ENCODE peak calls at places on chromosomes 5 and 9, in six cellular contexts. M is H1, W is HCT116, R is K562, T is HepG2, J is GM12878. L is an unnamed sample.

GRCh38 chr5:86500947-86501346 is 116.8 kb upstream of the COX7C start:
- DNase-seq in M (no peak), W (peak), R (peak), T (no peak), J (no peak), L (no peak)

GRCh38 chr9:6239694-6240093 is 24.1 kb downstream of the IL33 start:
- DNase-seq in M (no peak), W (no peak), R (no peak), T (no peak), J (no peak), L (no peak)

GRCh38 chr5:95842955-95843544 is 20.5 kb upstream of the GLRX start:
- DNase-seq in M (no peak), W (no peak), R (peak), T (peak), J (no peak), L (no peak)

GRCh38 chr5:12557012-12557411 is 652.8 kb upstream of the CTNND2 start:
- DNase-seq in M (no peak), W (no peak), R (no peak), T (no peak), J (no peak), L (no peak)

GRCh38 chr5:5421149-5421960 is 1.1 kb upstream of the ICE1 start:
- DNase-seq in M (no peak), W (no peak), R (peak), T (no peak), J (no peak), L (no peak)

GRCh38 chr9:76756273-76756650 is 8.0 kb upstream of the PCA3 start:
- DNase-seq in M (peak), W (no peak), R (no peak), T (peak), J (no peak), L (peak)

GRCh38 chr9:75111019-75111622 is 22.8 kb downstream of the OSTF1 start:
- DNase-seq in M (no peak), W (peak), R (no peak), T (no peak), J (no peak), L (no peak)

GRCh38 chr9:88198346-88198807 is 60.1 kb upstream of the SPATA31C2 start:
- DNase-seq in M (no peak), W (no peak), R (no peak), T (no peak), J (no peak), L (no peak)

GRCh38 chr5:5483880-5484595 is 61.6 kb downstream of the ICE1 start:
- DNase-seq in M (no peak), W (no peak), R (no peak), T (no peak), J (no peak), L (no peak)

GRCh38 chr9:109423877-109424276 is 74.2 kb downstream of the PTPN3 start:
- DNase-seq in M (no peak), W (no peak), R (no peak), T (no peak), J (no peak), L (no peak)

GRCh38 chr5:80753712-80754111 is 98.9 kb upstream of the DHFR start:
- DNase-seq in M (no peak), W (no peak), R (no peak), T (no peak), J (no peak), L (no peak)

GRCh38 chr9:107793541-107793940 is 304.0 kb upstream of the KLF4 start:
- DNase-seq in M (no peak), W (no peak), R (no peak), T (no peak), J (no peak), L (no peak)

GRCh38 chr9:75658301-75658919 is 232.1 kb upstream of the PCSK5 start:
- DNase-seq in M (no peak), W (no peak), R (no peak), T (no peak), J (no peak), L (no peak)

GRCh38 chr5:39117401-39117800 is 43.2 kb upstream of the RICTOR start:
- DNase-seq in M (no peak), W (no peak), R (no peak), T (no peak), J (no peak), L (no peak)

GRCh38 chr5:170623576-170624181 is 119.9 kb downstream of the KCNIP1 start:
- DNase-seq in M (peak), W (peak), R (peak), T (peak), J (no peak), L (peak)

GRCh38 chr9:131234799-131235479 is 41.4 kb downstream of the FAM78A start:
- DNase-seq in M (no peak), W (no peak), R (no peak), T (no peak), J (no peak), L (no peak)

GRCh38 chr9:114677418-114677817 is 4.6 kb downstream of the TEX48 start:
- DNase-seq in M (no peak), W (peak), R (no peak), T (peak), J (no peak), L (no peak)

GRCh38 chr5:78530342-78531096 is 118.1 kb downstream of the LHFPL2 start:
- DNase-seq in M (no peak), W (no peak), R (peak), T (no peak), J (no peak), L (no peak)

DNA sequence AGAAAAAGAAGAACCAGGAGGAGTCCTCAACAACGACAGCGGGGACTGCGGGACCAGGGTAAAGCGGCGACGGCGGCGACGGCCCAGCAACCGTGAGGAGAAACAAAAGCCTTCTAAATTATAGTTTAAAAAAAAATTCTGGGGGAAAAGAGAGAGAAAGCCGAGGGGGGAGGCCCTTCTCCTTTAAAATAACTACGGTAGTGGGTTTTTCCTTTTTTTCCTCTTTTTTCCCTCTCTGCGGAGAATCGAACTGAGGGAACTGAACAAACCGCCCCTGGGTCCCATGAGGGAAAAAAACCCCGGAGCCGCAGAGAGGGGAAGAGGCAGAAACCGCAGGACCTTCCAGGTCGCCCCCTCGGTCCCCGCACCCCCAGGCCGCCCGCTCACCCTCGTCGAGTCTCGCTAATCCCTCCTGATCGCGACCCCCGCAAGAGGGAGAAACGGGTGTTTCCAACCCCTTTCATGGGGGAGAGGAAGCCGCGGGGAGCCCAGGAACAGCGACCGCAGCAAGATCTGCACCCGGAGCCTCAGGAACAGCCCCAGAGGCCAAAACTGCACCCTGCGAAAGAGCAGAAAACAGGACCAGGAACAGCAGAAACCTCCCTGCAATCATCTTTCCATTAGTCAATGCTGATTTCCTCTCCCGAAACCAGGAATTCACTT is 455 bp downstream of the CPEB4 start:
- DNase-seq in M (no peak), W (no peak), R (peak), T (no peak), J (no peak), L (peak)
- TF ChIP-seq JUND in M (no peak), W (peak), R (no peak), T (no peak), J (no peak), L (no peak)

GRCh38 chr9:130167927-130168326 is 4.3 kb upstream of the NCS1 start:
- DNase-seq in M (no peak), W (no peak), R (no peak), T (no peak), J (no peak), L (no peak)
- TF ChIP-seq RAD21 in M (peak), W (no peak), R (peak), T (no peak), J (no peak), L (no peak)

GRCh38 chr9:27653246-27653645 is 80.0 kb upstream of the C9orf72 start:
- DNase-seq in M (no peak), W (no peak), R (no peak), T (no peak), J (no peak), L (no peak)
- TF ChIP-seq JUND in M (no peak), W (no peak), R (no peak), T (no peak), J (no peak), L (no peak)

GRCh38 chr5:31283326-31283725 is 89.8 kb downstream of the CDH6 start:
- DNase-seq in M (no peak), W (no peak), R (no peak), T (no peak), J (no peak), L (no peak)
- TF ChIP-seq RAD21 in M (no peak), W (no peak), R (no peak), T (no peak), J (no peak), L (no peak)

DNA sequence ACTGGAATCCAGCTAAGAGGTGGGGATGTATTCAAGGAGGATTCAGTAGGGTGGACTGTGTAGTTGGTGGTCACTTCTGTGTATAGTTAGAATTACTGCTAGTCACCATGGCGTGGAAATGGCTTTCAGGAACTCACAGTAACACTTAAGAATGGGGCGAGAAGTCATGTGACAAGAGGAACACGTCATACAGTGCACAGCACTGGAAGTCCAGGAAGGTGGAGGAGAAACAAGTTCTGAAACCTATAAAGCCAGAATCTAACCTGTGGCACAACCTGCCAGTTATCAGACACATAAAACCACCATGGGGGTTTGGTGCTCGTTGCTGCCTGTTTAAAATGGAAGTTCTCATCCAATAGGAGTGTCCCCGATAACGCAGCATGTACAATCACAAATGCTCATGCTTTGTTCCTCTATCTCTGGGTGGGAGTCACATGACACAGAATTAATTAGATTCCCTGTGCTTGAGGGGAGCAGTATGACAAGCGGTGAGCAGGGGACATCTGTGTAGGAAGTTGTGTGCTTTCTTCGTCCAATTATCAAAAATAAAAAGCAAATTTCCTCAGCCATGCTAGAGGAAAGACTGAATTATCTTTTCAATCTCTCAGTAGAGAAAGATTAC is 193.0 kb downstream of the SPOCK1 start:
- DNase-seq in M (no peak), W (no peak), R (no peak), T (no peak), J (no peak), L (peak)
- TF ChIP-seq JUND in M (no peak), W (no peak), R (no peak), T (no peak), J (no peak), L (no peak)

L was measured in SK-N-SH.